ENCODE peak calls at places on chromosomes 11 and 22, in ten cellular contexts. I is mesothelial cell of epicardium; L is EL; Z is NCI-H1694 treated with DMSO at 0.1 percent for 48 hours; E is posterior cingulate gyrus; M is tibial artery; P is GM10248; K is PC-3; F is progenitor cell of endocrine pancreas; A is activated CD8-positive, alpha-beta memory T cell treated with anti-CD3 and anti-CD28 coated beads, Interleukin-2, amount 50 U/mL, for 48 hours. S is an unnamed sample.

GRCh38 chr22:35198738-35199137 is 58.6 kb upstream of the HMGXB4 start:
- DNase-seq in I (no peak), L (no peak), Z (no peak), E (no peak), M (no peak), P (no peak), K (no peak), F (no peak), A (no peak), S (no peak)

GRCh38 chr11:69101100-69101791 is 52.5 kb downstream of the TPCN2 start:
- DNase-seq in I (peak), L (peak), Z (peak), E (peak), M (peak), P (peak), K (peak), F (peak), A (peak), S (peak)

GRCh38 chr11:20021771-20022362 is 138.4 kb downstream of the DBX1 start:
- DNase-seq in I (no peak), L (no peak), Z (no peak), E (no peak), M (no peak), P (no peak), K (no peak), F (no peak), A (no peak), S (no peak)

GRCh38 chr11:12540075-12540685 is 134.0 kb upstream of the TEAD1 start:
- DNase-seq in I (no peak), L (peak), Z (no peak), E (no peak), M (peak), P (no peak), K (peak), F (no peak), A (no peak), S (no peak)

GRCh38 chr11:79232346-79232745 is 208.5 kb downstream of the TENM4 start:
- DNase-seq in I (no peak), L (no peak), Z (peak), E (no peak), M (no peak), P (no peak), K (no peak), F (no peak), A (no peak), S (no peak)

GRCh38 chr11:47185305-47186075 is 744 bp downstream of the PACSIN3 start:
- DNase-seq in I (peak), L (peak), Z (no peak), E (no peak), M (peak), P (no peak), K (peak), F (peak), A (no peak), S (peak)

GRCh38 chr11:114811971-114812370 is 133.6 kb downstream of the NXPE2 start:
- DNase-seq in I (no peak), L (no peak), Z (no peak), E (no peak), M (no peak), P (no peak), K (no peak), F (no peak), A (no peak), S (no peak)

GRCh38 chr22:25169278-25170031 is 30.2 kb upstream of the CRYBB3 start:
- DNase-seq in I (no peak), L (no peak), Z (no peak), E (no peak), M (no peak), P (no peak), K (peak), F (no peak), A (no peak), S (peak)

GRCh38 chr11:35165416-35166368 is 26.7 kb downstream of the CD44 start:
- DNase-seq in I (no peak), L (peak), Z (no peak), E (no peak), M (no peak), P (peak), K (peak), F (no peak), A (peak), S (peak)

GRCh38 chr11:122634507-122634906 is 21.0 kb upstream of the UBASH3B start:
- DNase-seq in I (no peak), L (peak), Z (no peak), E (no peak), M (no peak), P (no peak), K (peak), F (no peak), A (no peak), S (peak)

GRCh38 chr11:10350341-10350740 is 45.5 kb downstream of the ADM start:
- DNase-seq in I (no peak), L (peak), Z (no peak), E (no peak), M (no peak), P (no peak), K (peak), F (no peak), A (no peak), S (no peak)

GRCh38 chr22:33577862-33578411 is 342.3 kb downstream of the LARGE1 start:
- DNase-seq in I (no peak), L (no peak), Z (no peak), E (no peak), M (no peak), P (no peak), K (no peak), F (no peak), A (no peak), S (no peak)

GRCh38 chr11:45092901-45093760 is 53.3 kb upstream of the PRDM11 start:
- DNase-seq in I (peak), L (peak), Z (no peak), E (no peak), M (no peak), P (no peak), K (peak), F (no peak), A (peak), S (no peak)

GRCh38 chr22:35418088-35418487 is 18.1 kb downstream of the MCM5 start:
- DNase-seq in I (no peak), L (peak), Z (no peak), E (no peak), M (no peak), P (no peak), K (peak), F (no peak), A (no peak), S (no peak)

GRCh38 chr22:27474711-27475547 is 326.6 kb downstream of the MN1 start:
- DNase-seq in I (peak), L (peak), Z (no peak), E (no peak), M (no peak), P (no peak), K (peak), F (no peak), A (no peak), S (no peak)

GRCh38 chr22:41998361-41999261 is at the start of gene WBP2NL:
- DNase-seq in I (no peak), L (peak), Z (no peak), E (peak), M (peak), P (peak), K (peak), F (no peak), A (peak), S (peak)

GRCh38 chr11:76074178-76075112 is 131.9 kb downstream of the WNT11 start:
- DNase-seq in I (no peak), L (peak), Z (no peak), E (no peak), M (no peak), P (no peak), K (peak), F (no peak), A (no peak), S (no peak)

S was measured in upper lobe of left lung.